ENCODE peak calls at places on chromosomes 16 and 17, in ten cellular contexts. One of them, this sample, is unnamed.

GRCh38 chr17:70084476-70084875 is 9.5 kb downstream of the KCNJ16 start:
- DNase-seq in T-helper 2 cell: no peak
- DNase-seq in activated T-helper 1 cell treated with anti-CD3 and anti-CD28 coated beads, Interleukin-12 subunit alpha, Interleukin-12 subunit beta, Interleukin-2, Interleukin-4 antibody, amounts not matched to agents 30 ng/mL and 10 ng/mL and 1 ng/mL, durations not matched to agents 14 hours and 24 hours and 36 hours: no peak
- DNase-seq in adrenal gland: no peak
- DNase-seq in activated CD4-positive, alpha-beta T cell treated with anti-CD3 and anti-CD28 coated beads, Interleukin-2, amount 50 U/mL, for 48 hours: no peak
- DNase-seq in CD4-positive, alpha-beta T cell: no peak
- DNase-seq in psoas muscle: no peak
- DNase-seq in suprapubic skin: no peak
- DNase-seq in NCI-H748 treated with DMSO at 0.1 percent for 48 hours: no peak
- DNase-seq in thoracic aorta: no peak
- DNase-seq in this sample: no peak

GRCh38 chr16:62036101-62036806 is at the start of gene CDH8:
- DNase-seq in suprapubic skin: no peak
- DNase-seq in activated CD4-positive, alpha-beta T cell treated with anti-CD3 and anti-CD28 coated beads, Interleukin-2, amount 50 U/mL, for 48 hours: no peak
- DNase-seq in T-helper 2 cell: no peak
- DNase-seq in NCI-H748 treated with DMSO at 0.1 percent for 48 hours: peak
- DNase-seq in adrenal gland: no peak
- DNase-seq in psoas muscle: no peak
- DNase-seq in thoracic aorta: no peak
- DNase-seq in CD4-positive, alpha-beta T cell: no peak
- DNase-seq in activated T-helper 1 cell treated with anti-CD3 and anti-CD28 coated beads, Interleukin-12 subunit alpha, Interleukin-12 subunit beta, Interleukin-2, Interleukin-4 antibody, amounts not matched to agents 30 ng/mL and 10 ng/mL and 1 ng/mL, durations not matched to agents 14 hours and 24 hours and 36 hours: no peak
- DNase-seq in this sample: peak

GRCh38 chr16:70157105-70157476 is 16.5 kb upstream of the CLEC18C start:
- DNase-seq in thoracic aorta: no peak
- DNase-seq in psoas muscle: no peak
- DNase-seq in T-helper 2 cell: no peak
- DNase-seq in CD4-positive, alpha-beta T cell: no peak
- DNase-seq in suprapubic skin: peak
- DNase-seq in NCI-H748 treated with DMSO at 0.1 percent for 48 hours: no peak
- DNase-seq in activated CD4-positive, alpha-beta T cell treated with anti-CD3 and anti-CD28 coated beads, Interleukin-2, amount 50 U/mL, for 48 hours: no peak
- DNase-seq in adrenal gland: peak
- DNase-seq in activated T-helper 1 cell treated with anti-CD3 and anti-CD28 coated beads, Interleukin-12 subunit alpha, Interleukin-12 subunit beta, Interleukin-2, Interleukin-4 antibody, amounts not matched to agents 30 ng/mL and 10 ng/mL and 1 ng/mL, durations not matched to agents 14 hours and 24 hours and 36 hours: no peak
- DNase-seq in this sample: no peak

GRCh38 chr16:13350000-13350399 is 448.6 kb downstream of the SHISA9 start:
- DNase-seq in activated CD4-positive, alpha-beta T cell treated with anti-CD3 and anti-CD28 coated beads, Interleukin-2, amount 50 U/mL, for 48 hours: no peak
- DNase-seq in T-helper 2 cell: no peak
- DNase-seq in CD4-positive, alpha-beta T cell: no peak
- DNase-seq in psoas muscle: no peak
- DNase-seq in suprapubic skin: no peak
- DNase-seq in thoracic aorta: no peak
- DNase-seq in activated T-helper 1 cell treated with anti-CD3 and anti-CD28 coated beads, Interleukin-12 subunit alpha, Interleukin-12 subunit beta, Interleukin-2, Interleukin-4 antibody, amounts not matched to agents 30 ng/mL and 10 ng/mL and 1 ng/mL, durations not matched to agents 14 hours and 24 hours and 36 hours: no peak
- DNase-seq in NCI-H748 treated with DMSO at 0.1 percent for 48 hours: no peak
- DNase-seq in adrenal gland: no peak
- DNase-seq in this sample: no peak

GRCh38 chr17:7589891-7590611 is at the start of gene SOX15:
- DNase-seq in psoas muscle: no peak
- DNase-seq in activated CD4-positive, alpha-beta T cell treated with anti-CD3 and anti-CD28 coated beads, Interleukin-2, amount 50 U/mL, for 48 hours: no peak
- DNase-seq in T-helper 2 cell: no peak
- DNase-seq in activated T-helper 1 cell treated with anti-CD3 and anti-CD28 coated beads, Interleukin-12 subunit alpha, Interleukin-12 subunit beta, Interleukin-2, Interleukin-4 antibody, amounts not matched to agents 30 ng/mL and 10 ng/mL and 1 ng/mL, durations not matched to agents 14 hours and 24 hours and 36 hours: no peak
- DNase-seq in CD4-positive, alpha-beta T cell: no peak
- DNase-seq in adrenal gland: no peak
- DNase-seq in suprapubic skin: no peak
- DNase-seq in NCI-H748 treated with DMSO at 0.1 percent for 48 hours: no peak
- DNase-seq in thoracic aorta: no peak
- DNase-seq in this sample: no peak

GRCh38 chr16:6153901-6154300 is 1056.3 kb upstream of the EEF2KMT start:
- DNase-seq in CD4-positive, alpha-beta T cell: no peak
- DNase-seq in thoracic aorta: no peak
- DNase-seq in adrenal gland: no peak
- DNase-seq in activated T-helper 1 cell treated with anti-CD3 and anti-CD28 coated beads, Interleukin-12 subunit alpha, Interleukin-12 subunit beta, Interleukin-2, Interleukin-4 antibody, amounts not matched to agents 30 ng/mL and 10 ng/mL and 1 ng/mL, durations not matched to agents 14 hours and 24 hours and 36 hours: no peak
- DNase-seq in suprapubic skin: no peak
- DNase-seq in psoas muscle: no peak
- DNase-seq in NCI-H748 treated with DMSO at 0.1 percent for 48 hours: no peak
- DNase-seq in activated CD4-positive, alpha-beta T cell treated with anti-CD3 and anti-CD28 coated beads, Interleukin-2, amount 50 U/mL, for 48 hours: no peak
- DNase-seq in T-helper 2 cell: no peak
- DNase-seq in this sample: no peak

GRCh38 chr16:73069581-73070262 is 21.8 kb upstream of the ZFHX3 start:
- DNase-seq in CD4-positive, alpha-beta T cell: no peak
- DNase-seq in thoracic aorta: no peak
- DNase-seq in activated T-helper 1 cell treated with anti-CD3 and anti-CD28 coated beads, Interleukin-12 subunit alpha, Interleukin-12 subunit beta, Interleukin-2, Interleukin-4 antibody, amounts not matched to agents 30 ng/mL and 10 ng/mL and 1 ng/mL, durations not matched to agents 14 hours and 24 hours and 36 hours: no peak
- DNase-seq in T-helper 2 cell: no peak
- DNase-seq in suprapubic skin: no peak
- DNase-seq in activated CD4-positive, alpha-beta T cell treated with anti-CD3 and anti-CD28 coated beads, Interleukin-2, amount 50 U/mL, for 48 hours: no peak
- DNase-seq in NCI-H748 treated with DMSO at 0.1 percent for 48 hours: no peak
- DNase-seq in psoas muscle: no peak
- DNase-seq in adrenal gland: no peak
- DNase-seq in this sample: no peak

GRCh38 chr16:11201498-11202259 is 54.3 kb downstream of the SOCS1 start:
- DNase-seq in activated CD4-positive, alpha-beta T cell treated with anti-CD3 and anti-CD28 coated beads, Interleukin-2, amount 50 U/mL, for 48 hours: no peak
- DNase-seq in NCI-H748 treated with DMSO at 0.1 percent for 48 hours: no peak
- DNase-seq in thoracic aorta: no peak
- DNase-seq in T-helper 2 cell: no peak
- DNase-seq in adrenal gland: peak
- DNase-seq in suprapubic skin: no peak
- DNase-seq in psoas muscle: no peak
- DNase-seq in CD4-positive, alpha-beta T cell: no peak
- DNase-seq in activated T-helper 1 cell treated with anti-CD3 and anti-CD28 coated beads, Interleukin-12 subunit alpha, Interleukin-12 subunit beta, Interleukin-2, Interleukin-4 antibody, amounts not matched to agents 30 ng/mL and 10 ng/mL and 1 ng/mL, durations not matched to agents 14 hours and 24 hours and 36 hours: no peak
- DNase-seq in this sample: no peak

GRCh38 chr17:41664587-41665565 is 23.8 kb upstream of the EIF1 start:
- DNase-seq in T-helper 2 cell: no peak
- DNase-seq in psoas muscle: no peak
- DNase-seq in adrenal gland: no peak
- DNase-seq in thoracic aorta: no peak
- DNase-seq in NCI-H748 treated with DMSO at 0.1 percent for 48 hours: no peak
- DNase-seq in activated CD4-positive, alpha-beta T cell treated with anti-CD3 and anti-CD28 coated beads, Interleukin-2, amount 50 U/mL, for 48 hours: no peak
- DNase-seq in suprapubic skin: no peak
- DNase-seq in CD4-positive, alpha-beta T cell: no peak
- DNase-seq in activated T-helper 1 cell treated with anti-CD3 and anti-CD28 coated beads, Interleukin-12 subunit alpha, Interleukin-12 subunit beta, Interleukin-2, Interleukin-4 antibody, amounts not matched to agents 30 ng/mL and 10 ng/mL and 1 ng/mL, durations not matched to agents 14 hours and 24 hours and 36 hours: no peak
- DNase-seq in this sample: no peak

GRCh38 chr17:7841622-7842379 is 7.8 kb downstream of the KDM6B start:
- DNase-seq in suprapubic skin: peak
- DNase-seq in adrenal gland: peak
- DNase-seq in psoas muscle: peak
- DNase-seq in T-helper 2 cell: peak
- DNase-seq in NCI-H748 treated with DMSO at 0.1 percent for 48 hours: peak
- DNase-seq in activated T-helper 1 cell treated with anti-CD3 and anti-CD28 coated beads, Interleukin-12 subunit alpha, Interleukin-12 subunit beta, Interleukin-2, Interleukin-4 antibody, amounts not matched to agents 30 ng/mL and 10 ng/mL and 1 ng/mL, durations not matched to agents 14 hours and 24 hours and 36 hours: peak
- DNase-seq in thoracic aorta: peak
- DNase-seq in CD4-positive, alpha-beta T cell: peak
- DNase-seq in activated CD4-positive, alpha-beta T cell treated with anti-CD3 and anti-CD28 coated beads, Interleukin-2, amount 50 U/mL, for 48 hours: peak
- DNase-seq in this sample: peak

GRCh38 chr17:62966426-62967110 is 533 bp downstream of the TANC2 start:
- DNase-seq in suprapubic skin: peak
- DNase-seq in T-helper 2 cell: peak
- DNase-seq in CD4-positive, alpha-beta T cell: peak
- DNase-seq in NCI-H748 treated with DMSO at 0.1 percent for 48 hours: peak
- DNase-seq in psoas muscle: peak
- DNase-seq in thoracic aorta: no peak
- DNase-seq in adrenal gland: peak
- DNase-seq in activated CD4-positive, alpha-beta T cell treated with anti-CD3 and anti-CD28 coated beads, Interleukin-2, amount 50 U/mL, for 48 hours: peak
- DNase-seq in activated T-helper 1 cell treated with anti-CD3 and anti-CD28 coated beads, Interleukin-12 subunit alpha, Interleukin-12 subunit beta, Interleukin-2, Interleukin-4 antibody, amounts not matched to agents 30 ng/mL and 10 ng/mL and 1 ng/mL, durations not matched to agents 14 hours and 24 hours and 36 hours: no peak
- DNase-seq in this sample: peak

GRCh38 chr16:13866073-13866472 is 53.9 kb upstream of the ERCC4 start:
- DNase-seq in suprapubic skin: peak
- DNase-seq in adrenal gland: peak
- DNase-seq in activated T-helper 1 cell treated with anti-CD3 and anti-CD28 coated beads, Interleukin-12 subunit alpha, Interleukin-12 subunit beta, Interleukin-2, Interleukin-4 antibody, amounts not matched to agents 30 ng/mL and 10 ng/mL and 1 ng/mL, durations not matched to agents 14 hours and 24 hours and 36 hours: peak
- DNase-seq in NCI-H748 treated with DMSO at 0.1 percent for 48 hours: peak
- DNase-seq in psoas muscle: peak
- DNase-seq in activated CD4-positive, alpha-beta T cell treated with anti-CD3 and anti-CD28 coated beads, Interleukin-2, amount 50 U/mL, for 48 hours: peak
- DNase-seq in CD4-positive, alpha-beta T cell: peak
- DNase-seq in T-helper 2 cell: peak
- DNase-seq in thoracic aorta: no peak
- DNase-seq in this sample: peak

GRCh38 chr17:29111816-29112499 is 68.2 kb downstream of the MYO18A start:
- DNase-seq in activated CD4-positive, alpha-beta T cell treated with anti-CD3 and anti-CD28 coated beads, Interleukin-2, amount 50 U/mL, for 48 hours: peak
- DNase-seq in psoas muscle: peak
- DNase-seq in adrenal gland: peak
- DNase-seq in CD4-positive, alpha-beta T cell: peak
- DNase-seq in suprapubic skin: peak
- DNase-seq in activated T-helper 1 cell treated with anti-CD3 and anti-CD28 coated beads, Interleukin-12 subunit alpha, Interleukin-12 subunit beta, Interleukin-2, Interleukin-4 antibody, amounts not matched to agents 30 ng/mL and 10 ng/mL and 1 ng/mL, durations not matched to agents 14 hours and 24 hours and 36 hours: peak
- DNase-seq in thoracic aorta: no peak
- DNase-seq in NCI-H748 treated with DMSO at 0.1 percent for 48 hours: peak
- DNase-seq in T-helper 2 cell: peak
- DNase-seq in this sample: peak

GRCh38 chr17:2295575-2295974 is 8.0 kb downstream of the SMG6 start:
- DNase-seq in CD4-positive, alpha-beta T cell: no peak
- DNase-seq in activated T-helper 1 cell treated with anti-CD3 and anti-CD28 coated beads, Interleukin-12 subunit alpha, Interleukin-12 subunit beta, Interleukin-2, Interleukin-4 antibody, amounts not matched to agents 30 ng/mL and 10 ng/mL and 1 ng/mL, durations not matched to agents 14 hours and 24 hours and 36 hours: no peak
- DNase-seq in thoracic aorta: no peak
- DNase-seq in suprapubic skin: no peak
- DNase-seq in T-helper 2 cell: no peak
- DNase-seq in NCI-H748 treated with DMSO at 0.1 percent for 48 hours: no peak
- DNase-seq in psoas muscle: no peak
- DNase-seq in activated CD4-positive, alpha-beta T cell treated with anti-CD3 and anti-CD28 coated beads, Interleukin-2, amount 50 U/mL, for 48 hours: no peak
- DNase-seq in adrenal gland: no peak
- DNase-seq in this sample: no peak

GRCh38 chr17:50914510-50914849 is 48.3 kb upstream of the TOB1 start:
- DNase-seq in activated CD4-positive, alpha-beta T cell treated with anti-CD3 and anti-CD28 coated beads, Interleukin-2, amount 50 U/mL, for 48 hours: no peak
- DNase-seq in T-helper 2 cell: no peak
- DNase-seq in NCI-H748 treated with DMSO at 0.1 percent for 48 hours: no peak
- DNase-seq in adrenal gland: no peak
- DNase-seq in suprapubic skin: no peak
- DNase-seq in thoracic aorta: no peak
- DNase-seq in activated T-helper 1 cell treated with anti-CD3 and anti-CD28 coated beads, Interleukin-12 subunit alpha, Interleukin-12 subunit beta, Interleukin-2, Interleukin-4 antibody, amounts not matched to agents 30 ng/mL and 10 ng/mL and 1 ng/mL, durations not matched to agents 14 hours and 24 hours and 36 hours: no peak
- DNase-seq in CD4-positive, alpha-beta T cell: no peak
- DNase-seq in psoas muscle: no peak
- DNase-seq in this sample: no peak

GRCh38 chr17:78724544-78724943 is 57.5 kb downstream of the CYTH1 start:
- DNase-seq in T-helper 2 cell: no peak
- DNase-seq in CD4-positive, alpha-beta T cell: no peak
- DNase-seq in NCI-H748 treated with DMSO at 0.1 percent for 48 hours: no peak
- DNase-seq in activated CD4-positive, alpha-beta T cell treated with anti-CD3 and anti-CD28 coated beads, Interleukin-2, amount 50 U/mL, for 48 hours: no peak
- DNase-seq in adrenal gland: no peak
- DNase-seq in activated T-helper 1 cell treated with anti-CD3 and anti-CD28 coated beads, Interleukin-12 subunit alpha, Interleukin-12 subunit beta, Interleukin-2, Interleukin-4 antibody, amounts not matched to agents 30 ng/mL and 10 ng/mL and 1 ng/mL, durations not matched to agents 14 hours and 24 hours and 36 hours: no peak
- DNase-seq in psoas muscle: no peak
- DNase-seq in suprapubic skin: no peak
- DNase-seq in thoracic aorta: no peak
- DNase-seq in this sample: peak

GRCh38 chr16:22324787-22325597 is 27.8 kb downstream of the POLR3E start:
- DNase-seq in activated T-helper 1 cell treated with anti-CD3 and anti-CD28 coated beads, Interleukin-12 subunit alpha, Interleukin-12 subunit beta, Interleukin-2, Interleukin-4 antibody, amounts not matched to agents 30 ng/mL and 10 ng/mL and 1 ng/mL, durations not matched to agents 14 hours and 24 hours and 36 hours: no peak
- DNase-seq in CD4-positive, alpha-beta T cell: no peak
- DNase-seq in activated CD4-positive, alpha-beta T cell treated with anti-CD3 and anti-CD28 coated beads, Interleukin-2, amount 50 U/mL, for 48 hours: no peak
- DNase-seq in adrenal gland: no peak
- DNase-seq in T-helper 2 cell: no peak
- DNase-seq in suprapubic skin: no peak
- DNase-seq in psoas muscle: no peak
- DNase-seq in thoracic aorta: no peak
- DNase-seq in NCI-H748 treated with DMSO at 0.1 percent for 48 hours: no peak
- DNase-seq in this sample: no peak

GRCh38 chr16:79838860-79839259 is 238.3 kb upstream of the MAF start:
- DNase-seq in CD4-positive, alpha-beta T cell: no peak
- DNase-seq in adrenal gland: no peak
- DNase-seq in thoracic aorta: no peak
- DNase-seq in activated CD4-positive, alpha-beta T cell treated with anti-CD3 and anti-CD28 coated beads, Interleukin-2, amount 50 U/mL, for 48 hours: no peak
- DNase-seq in activated T-helper 1 cell treated with anti-CD3 and anti-CD28 coated beads, Interleukin-12 subunit alpha, Interleukin-12 subunit beta, Interleukin-2, Interleukin-4 antibody, amounts not matched to agents 30 ng/mL and 10 ng/mL and 1 ng/mL, durations not matched to agents 14 hours and 24 hours and 36 hours: no peak
- DNase-seq in NCI-H748 treated with DMSO at 0.1 percent for 48 hours: no peak
- DNase-seq in T-helper 2 cell: no peak
- DNase-seq in psoas muscle: no peak
- DNase-seq in suprapubic skin: no peak
- DNase-seq in this sample: no peak

GRCh38 chr16:22684282-22685161 is 129.4 kb upstream of the HS3ST2 start:
- DNase-seq in activated T-helper 1 cell treated with anti-CD3 and anti-CD28 coated beads, Interleukin-12 subunit alpha, Interleukin-12 subunit beta, Interleukin-2, Interleukin-4 antibody, amounts not matched to agents 30 ng/mL and 10 ng/mL and 1 ng/mL, durations not matched to agents 14 hours and 24 hours and 36 hours: no peak
- DNase-seq in thoracic aorta: no peak
- DNase-seq in suprapubic skin: no peak
- DNase-seq in CD4-positive, alpha-beta T cell: no peak
- DNase-seq in psoas muscle: no peak
- DNase-seq in NCI-H748 treated with DMSO at 0.1 percent for 48 hours: no peak
- DNase-seq in activated CD4-positive, alpha-beta T cell treated with anti-CD3 and anti-CD28 coated beads, Interleukin-2, amount 50 U/mL, for 48 hours: no peak
- DNase-seq in T-helper 2 cell: peak
- DNase-seq in adrenal gland: no peak
- DNase-seq in this sample: no peak

This sample was measured in midbrain.